ENCODE peak calls at places on chromosomes 7 and 10, in five cellular contexts. N, W, I, Q and U are unnamed samples.

GRCh38 chr10:6300106-6300783 is 97.5 kb downstream of the PFKFB3 start:
- DNase-seq in W (no peak), N (no peak), I (no peak), Q (peak), U (no peak)

GRCh38 chr10:13351340-13351915 is 3.3 kb upstream of the SEPHS1 start:
- DNase-seq in I (no peak), W (no peak), Q (peak), N (no peak), U (no peak)

GRCh38 chr7:138125598-138126111 is 49.4 kb downstream of the AKR1D1 start:
- DNase-seq in I (no peak), N (no peak), Q (peak), W (no peak), U (peak)

GRCh38 chr10:5861269-5862031 is 28.2 kb downstream of the ANKRD16 start:
- DNase-seq in W (no peak), I (peak), N (no peak), Q (no peak), U (peak)

GRCh38 chr7:22683379-22683778 is 43.6 kb upstream of the IL6 start:
- DNase-seq in Q (no peak), W (no peak), N (no peak), I (no peak), U (no peak)

GRCh38 chr7:122885583-122886356 is 490 bp downstream of the CADPS2 start:
- DNase-seq in N (peak), W (peak), I (no peak), Q (peak), U (peak)

GRCh38 chr10:119817991-119818888 is 54.4 kb downstream of the MCMBP start:
- DNase-seq in W (peak), Q (no peak), N (peak), I (no peak), U (peak)

GRCh38 chr10:115958043-115958442 is 315.0 kb downstream of the GFRA1 start:
- DNase-seq in W (no peak), Q (no peak), N (no peak), I (no peak), U (no peak)

GRCh38 chr10:3806603-3807002 is 21.6 kb upstream of the KLF6 start:
- DNase-seq in I (peak), W (no peak), N (no peak), Q (no peak), U (no peak)

GRCh38 chr10:3143366-3143765 is 29.2 kb downstream of the PITRM1 start:
- DNase-seq in I (no peak), N (peak), Q (no peak), W (no peak), U (no peak)

GRCh38 chr10:4947635-4948596 is 15.3 kb upstream of the AKR1C1 start:
- DNase-seq in I (no peak), Q (no peak), W (no peak), N (peak), U (peak)

GRCh38 chr10:128926693-128927092 is 540.3 kb upstream of the MGMT start:
- DNase-seq in I (no peak), W (no peak), Q (no peak), N (no peak), U (no peak)

GRCh38 chr10:116542007-116542677 is 3.6 kb upstream of the PNLIP start:
- DNase-seq in I (no peak), N (no peak), Q (no peak), W (no peak), U (no peak)

GRCh38 chr10:76649723-76650127 is 987.9 kb downstream of the KCNMA1 start:
- DNase-seq in I (no peak), Q (no peak), N (peak), W (no peak), U (no peak)

GRCh38 chr7:6480323-6480660 is 32.5 kb upstream of the DAGLB start:
- DNase-seq in I (no peak), Q (no peak), W (no peak), N (no peak), U (no peak)

GRCh38 chr10:29736325-29737208 is 101.8 kb upstream of the SVIL start:
- DNase-seq in Q (peak), I (no peak), N (peak), W (peak), U (peak)

GRCh38 chr10:127041561-127041960 is 136.3 kb downstream of the DOCK1 start:
- DNase-seq in Q (no peak), W (no peak), I (no peak), N (no peak), U (peak)

GRCh38 chr10:123926401-123927264 is 35.0 kb upstream of the CPXM2 start:
- DNase-seq in Q (peak), N (no peak), W (no peak), I (no peak), U (peak)

GRCh38 chr10:95480102-95480900 is 80.9 kb downstream of the SORBS1 start:
- DNase-seq in Q (no peak), I (no peak), N (peak), W (no peak), U (no peak)

GRCh38 chr7:81624650-81625310 is 145.1 kb downstream of the HGF start:
- DNase-seq in W (no peak), N (no peak), I (no peak), Q (no peak), U (no peak)

GRCh38 chr7:112201421-112201820 is 4.8 kb downstream of the DOCK4 start:
- DNase-seq in Q (no peak), W (no peak), I (no peak), N (no peak), U (peak)

GRCh38 chr7:90453931-90454330 is 15.5 kb upstream of the PTTG1IP2 start:
- DNase-seq in W (no peak), I (no peak), N (no peak), Q (no peak), U (no peak)

GRCh38 chr10:3935141-3935540 is 150.1 kb upstream of the KLF6 start:
- DNase-seq in I (no peak), Q (peak), W (no peak), N (no peak), U (peak)

GRCh38 chr10:131655101-131655849 is 245.5 kb upstream of the PPP2R2D start:
- DNase-seq in I (no peak), W (no peak), N (peak), Q (no peak), U (peak)

GRCh38 chr10:14565199-14565598 is 209.5 kb downstream of the FAM107B start:
- DNase-seq in N (no peak), Q (no peak), I (no peak), W (no peak), U (no peak)

GRCh38 chr7:1127001-1127400 is 33.0 kb downstream of the ZFAND2A start:
- DNase-seq in I (no peak), Q (no peak), W (no peak), N (no peak), U (no peak)

DNA sequence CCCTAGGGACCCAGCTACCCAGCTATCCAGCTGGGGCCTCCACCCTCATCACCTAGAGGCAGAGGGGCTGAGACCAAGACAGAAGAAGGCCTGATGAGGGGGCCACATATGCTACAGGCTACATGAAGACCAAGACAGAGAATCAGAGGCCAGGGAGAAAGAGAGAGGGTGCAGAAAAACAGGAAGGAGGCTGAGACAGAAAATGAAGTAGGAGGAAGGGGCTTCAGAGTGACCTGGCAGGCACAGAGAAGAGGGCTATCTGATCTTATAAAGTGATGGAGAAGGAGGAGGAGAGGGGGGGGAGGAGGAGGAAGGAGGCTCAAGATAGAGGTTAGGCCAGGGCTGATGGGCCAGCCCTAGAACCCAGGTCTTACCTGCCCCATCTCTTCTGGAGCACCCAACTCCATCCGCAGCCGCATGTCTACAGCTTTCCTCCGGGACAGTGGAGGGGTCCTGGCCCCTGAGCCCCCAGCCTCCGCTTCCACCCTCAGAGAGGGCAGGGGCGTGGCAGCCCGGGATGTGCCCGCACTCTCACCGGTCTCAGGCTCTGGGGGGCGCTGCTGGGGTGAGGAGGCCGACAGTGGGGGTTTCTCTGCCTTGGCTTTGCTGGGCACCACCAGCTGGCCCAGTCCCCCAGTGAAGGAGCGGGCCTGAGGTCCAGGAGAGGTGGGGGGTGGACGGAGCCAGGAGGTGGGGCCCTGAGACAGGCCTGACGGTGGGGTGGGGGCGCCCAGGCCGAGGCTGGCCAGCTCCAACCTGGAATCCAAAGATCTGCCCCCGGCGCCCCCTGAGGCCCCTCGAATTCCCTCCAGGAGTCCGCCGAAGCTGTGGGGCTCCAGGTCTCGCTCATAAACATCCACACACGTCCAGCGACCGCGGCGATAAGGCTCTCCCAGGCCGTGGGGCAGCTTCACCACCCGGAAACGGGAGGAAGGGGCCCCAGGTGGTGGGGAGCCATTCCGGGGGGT is 1.8 kb downstream of the TSC22D4 start:
- DNase-seq in I (no peak), W (no peak), Q (peak), N (no peak), U (no peak)
- TF ChIP-seq CTCF in I (no peak), W (peak), Q (peak), N (no peak), U (peak)

GRCh38 chr10:113052076-113052830 is 102.2 kb downstream of the TCF7L2 start:
- DNase-seq in W (no peak), Q (no peak), I (no peak), N (peak), U (no peak)
- TF ChIP-seq CTCF in W (peak), Q (no peak), I (peak), N (no peak), U (no peak)

GRCh38 chr7:114658188-114658587 is 243.6 kb downstream of the FOXP2 start:
- DNase-seq in W (no peak), N (no peak), I (no peak), Q (no peak), U (no peak)

GRCh38 chr7:114659409-114659808 is 244.8 kb downstream of the FOXP2 start:
- DNase-seq in N (no peak), Q (no peak), I (no peak), W (no peak), U (no peak)

GRCh38 chr7:114662002-114662677 is 247.5 kb downstream of the FOXP2 start:
- DNase-seq in N (no peak), W (no peak), Q (no peak), I (no peak), U (no peak)

GRCh38 chr7:114660007-114660406 is 245.4 kb downstream of the FOXP2 start:
- DNase-seq in W (no peak), I (no peak), Q (no peak), N (no peak), U (no peak)

GRCh38 chr7:114663502-114663901 is 248.9 kb downstream of the FOXP2 start:
- DNase-seq in W (no peak), Q (no peak), N (no peak), I (no peak), U (no peak)
- TF ChIP-seq CTCF in W (peak), Q (no peak), N (peak), I (peak), U (no peak)

GRCh38 chr10:84546609-84547008 is 218.2 kb downstream of the CCSER2 start:
- DNase-seq in N (no peak), I (no peak), W (no peak), Q (no peak), U (no peak)

GRCh38 chr10:84551437-84552120 is 223.2 kb downstream of the CCSER2 start:
- DNase-seq in N (no peak), I (no peak), W (no peak), Q (no peak), U (no peak)

GRCh38 chr10:84549368-84549767 is 221.0 kb downstream of the CCSER2 start:
- DNase-seq in W (no peak), I (no peak), Q (no peak), N (no peak), U (no peak)

GRCh38 chr10:84550756-84551436 is 222.5 kb downstream of the CCSER2 start:
- DNase-seq in Q (no peak), N (no peak), W (no peak), I (no peak), U (no peak)

GRCh38 chr10:84548869-84549268 is 220.5 kb downstream of the CCSER2 start:
- DNase-seq in N (no peak), W (no peak), Q (no peak), I (no peak), U (no peak)
- TF ChIP-seq CTCF in N (no peak), W (no peak), Q (no peak), I (peak), U (no peak)

DNA sequence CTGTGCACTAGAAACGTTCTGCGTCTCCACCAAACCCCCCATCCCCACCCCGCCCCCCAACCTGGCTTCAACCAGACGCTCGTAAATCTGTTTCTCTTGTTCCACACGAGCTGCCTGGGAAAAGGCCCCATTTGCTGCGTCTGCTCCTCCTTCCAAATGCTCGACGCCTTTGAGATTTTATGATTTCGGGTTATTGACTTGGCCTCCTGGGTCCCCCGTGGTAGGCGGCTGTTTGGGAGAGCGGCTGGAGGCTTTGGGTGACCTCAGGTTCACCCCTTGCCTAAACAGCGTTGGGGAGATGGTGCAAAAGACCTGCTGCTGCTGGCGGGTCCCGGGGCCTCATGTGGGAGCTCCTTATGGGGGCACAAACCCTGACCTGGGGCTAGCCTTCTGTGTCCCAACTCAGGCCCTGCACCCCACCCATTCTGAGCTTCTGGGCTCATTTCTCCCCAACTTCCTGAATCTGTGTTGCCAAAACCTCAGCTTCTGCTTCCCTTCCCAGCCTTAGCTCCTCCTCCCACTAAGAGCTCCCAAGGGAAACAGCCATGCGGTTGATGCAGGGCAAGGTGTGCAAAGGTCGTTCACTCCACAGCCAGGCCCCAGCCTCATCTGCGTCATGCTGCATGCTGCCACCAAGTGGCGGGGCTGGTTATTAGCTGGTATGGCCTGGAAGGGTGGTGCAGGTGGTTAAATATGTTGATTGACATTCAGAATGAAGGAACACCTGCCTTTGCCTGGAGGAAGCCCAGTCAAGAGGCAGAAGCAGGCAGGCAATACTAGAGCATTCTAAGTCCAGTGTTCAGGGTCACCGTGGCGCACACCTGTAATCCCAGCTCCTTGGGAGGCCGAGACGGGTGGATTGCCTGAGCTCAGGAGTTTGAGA is 49.1 kb upstream of the ELN start:
- DNase-seq in Q (peak), N (peak), I (peak), W (no peak), U (peak)
- TF ChIP-seq CTCF in Q (peak), N (peak), I (peak), W (peak), U (no peak)